ENCODE peak calls at places on chromosomes 6 and 20, in ten cellular contexts. I is HTR-8/SVneo; O is activated gamma-delta T cell treated with Interleukin-2 at 50 U/mL for 16 hours; W is AG20443; G is GM12865; U is chondrocyte; S is left lung; Y is CD4-positive, alpha-beta T cell; B is pancreas; X is sigmoid colon. K is an unnamed sample.
A peak's percentile ranks its signal among the peaks of the same experiment; 100 is the strongest.

GRCh38 chr6:34671801-34672656 is 24.5 kb downstream of the ILRUN start:
- DNase-seq in I (no peak), O (peak; percentile 72), W (peak; percentile 83), G (peak; percentile 94), U (no peak), S (no peak), Y (peak; percentile 40), B (no peak), X (no peak), K (no peak)

GRCh38 chr20:35523298-35523888 is 6.1 kb downstream of the C20orf173 start:
- DNase-seq in I (no peak), O (no peak), W (peak; percentile 68), G (peak; percentile 21), U (no peak), S (no peak), Y (no peak), B (no peak), X (no peak), K (peak; percentile 79)

GRCh38 chr6:122484760-122485159 is 13.2 kb upstream of the SERINC1 start:
- DNase-seq in I (no peak), O (no peak), W (no peak), G (peak; percentile 27), U (no peak), S (no peak), Y (no peak), B (no peak), X (no peak), K (no peak)

GRCh38 chr6:26597821-26598220 is 1.1 kb downstream of the ABT1 start:
- DNase-seq in I (no peak), O (no peak), W (no peak), G (peak; percentile 7), U (no peak), S (no peak), Y (no peak), B (no peak), X (no peak), K (peak; percentile 15)

GRCh38 chr20:49811825-49812462 is 684 bp upstream of the SLC9A8 start:
- DNase-seq in I (peak; percentile 78), O (no peak), W (peak; percentile 34), G (no peak), U (no peak), S (no peak), Y (no peak), B (no peak), X (no peak), K (no peak)

GRCh38 chr6:51675551-51676275 is 411.7 kb downstream of the PKHD1 start:
- DNase-seq in I (no peak), O (no peak), W (no peak), G (no peak), U (no peak), S (no peak), Y (no peak), B (no peak), X (no peak), K (no peak)

GRCh38 chr6:830667-831327 is 137.9 kb upstream of the EXOC2 start:
- DNase-seq in I (no peak), O (no peak), W (no peak), G (no peak), U (no peak), S (no peak), Y (no peak), B (no peak), X (no peak), K (no peak)

GRCh38 chr20:11136691-11137090 is 462.9 kb upstream of the JAG1 start:
- DNase-seq in I (no peak), O (no peak), W (no peak), G (no peak), U (no peak), S (no peak), Y (no peak), B (no peak), X (no peak), K (no peak)

GRCh38 chr6:110646419-110646698 is 168.9 kb downstream of the CDK19 start:
- DNase-seq in I (no peak), O (no peak), W (no peak), G (no peak), U (no peak), S (no peak), Y (no peak), B (no peak), X (no peak), K (no peak)

GRCh38 chr6:144285798-144286502 is 815 bp downstream of the UTRN start:
- DNase-seq in I (peak; percentile 41), O (peak; percentile 38), W (peak; percentile 74), G (peak; percentile 29), U (peak; percentile 94), S (peak; percentile 94), Y (peak; percentile 22), B (peak; percentile 84), X (peak; percentile 87), K (peak; percentile 22)

GRCh38 chr6:140849441-140849840 is 1283.3 kb upstream of the GJE1 start:
- DNase-seq in I (no peak), O (no peak), W (no peak), G (no peak), U (no peak), S (no peak), Y (no peak), B (no peak), X (no peak), K (no peak)

GRCh38 chr6:41051873-41052272 is 1.1 kb upstream of the APOBEC2 start:
- DNase-seq in I (no peak), O (no peak), W (no peak), G (no peak), U (no peak), S (no peak), Y (no peak), B (no peak), X (no peak), K (no peak)

GRCh38 chr6:169962604-169963469 is 211.4 kb downstream of the ERMARD start:
- DNase-seq in I (no peak), O (no peak), W (no peak), G (no peak), U (peak; percentile 80), S (peak; percentile 74), Y (no peak), B (no peak), X (peak; percentile 60), K (no peak)

GRCh38 chr6:44636576-44637248 is 249.2 kb downstream of the CDC5L start:
- DNase-seq in I (no peak), O (no peak), W (no peak), G (no peak), U (no peak), S (no peak), Y (no peak), B (no peak), X (no peak), K (no peak)

GRCh38 chr6:14276667-14277404 is 159.3 kb downstream of the CD83 start:
- DNase-seq in I (no peak), O (peak; percentile 34), W (no peak), G (peak; percentile 64), U (no peak), S (no peak), Y (no peak), B (no peak), X (no peak), K (no peak)

GRCh38 chr20:17612287-17612974 is 42.6 kb downstream of the DSTN start:
- DNase-seq in I (no peak), O (peak; percentile 63), W (peak; percentile 29), G (no peak), U (peak; percentile 89), S (no peak), Y (no peak), B (peak; percentile 66), X (peak; percentile 91), K (no peak)

GRCh38 chr20:13458860-13459451 is 179.8 kb downstream of the TASP1 start:
- DNase-seq in I (peak; percentile 33), O (no peak), W (peak; percentile 65), G (peak; percentile 57), U (no peak), S (no peak), Y (no peak), B (no peak), X (no peak), K (peak; percentile 75)

GRCh38 chr6:52523363-52524207 is 53.3 kb downstream of the TRAM2 start:
- DNase-seq in I (no peak), O (no peak), W (no peak), G (no peak), U (no peak), S (no peak), Y (no peak), B (no peak), X (no peak), K (no peak)

GRCh38 chr20:3323398-3323797 is 84.1 kb downstream of the DNAAF9 start:
- DNase-seq in I (no peak), O (no peak), W (no peak), G (no peak), U (no peak), S (no peak), Y (no peak), B (no peak), X (no peak), K (no peak)

GRCh38 chr6:43359381-43359780 is 10.1 kb downstream of the ZNF318 start:
- DNase-seq in I (no peak), O (no peak), W (no peak), G (no peak), U (no peak), S (no peak), Y (no peak), B (no peak), X (no peak), K (no peak)

K was measured in SK-MEL-5.